ENCODE peak calls at places on chromosomes 12 and 14, in seven cellular contexts. One of them, this sample, is unnamed.
A peak's percentile ranks its signal among the peaks of the same experiment; 100 is the strongest.

GRCh38 chr12:124032265-124032886 is 59.4 kb downstream of the ZNF664 start:
- DNase-seq in heart left ventricle: peak; percentile 38
- DNase-seq in EH: peak; percentile 79
- DNase-seq in activated CD8-positive, alpha-beta memory T cell treated with anti-CD3 and anti-CD28 coated beads, Interleukin-2, amount 50 U/mL, for 4 hours: no peak
- DNase-seq in left cardiac atrium: no peak
- DNase-seq in stimulated activated CD4-positive, alpha-beta T cell treated with anti-CD3 and anti-CD28 coated beads, Interleukin-4, amount 100 ng/mL, for 1 hour: no peak
- DNase-seq in HFF-Myc: peak; percentile 47
- DNase-seq in this sample: peak; percentile 33

GRCh38 chr14:52023518-52023917 is 34.2 kb downstream of the RTRAF start:
- DNase-seq in left cardiac atrium: no peak
- DNase-seq in EH: peak; percentile 85
- DNase-seq in stimulated activated CD4-positive, alpha-beta T cell treated with anti-CD3 and anti-CD28 coated beads, Interleukin-4, amount 100 ng/mL, for 1 hour: no peak
- DNase-seq in activated CD8-positive, alpha-beta memory T cell treated with anti-CD3 and anti-CD28 coated beads, Interleukin-2, amount 50 U/mL, for 4 hours: no peak
- DNase-seq in heart left ventricle: peak; percentile 61
- DNase-seq in HFF-Myc: peak; percentile 76
- DNase-seq in this sample: peak; percentile 6

GRCh38 chr14:59306775-59307174 is 118.3 kb downstream of the DAAM1 start:
- DNase-seq in heart left ventricle: no peak
- DNase-seq in activated CD8-positive, alpha-beta memory T cell treated with anti-CD3 and anti-CD28 coated beads, Interleukin-2, amount 50 U/mL, for 4 hours: no peak
- DNase-seq in left cardiac atrium: no peak
- DNase-seq in EH: peak; percentile 54
- DNase-seq in HFF-Myc: no peak
- DNase-seq in stimulated activated CD4-positive, alpha-beta T cell treated with anti-CD3 and anti-CD28 coated beads, Interleukin-4, amount 100 ng/mL, for 1 hour: no peak
- DNase-seq in this sample: no peak

GRCh38 chr12:103627189-103627855 is 40.2 kb downstream of the STAB2 start:
- DNase-seq in heart left ventricle: peak; percentile 68
- DNase-seq in stimulated activated CD4-positive, alpha-beta T cell treated with anti-CD3 and anti-CD28 coated beads, Interleukin-4, amount 100 ng/mL, for 1 hour: no peak
- DNase-seq in activated CD8-positive, alpha-beta memory T cell treated with anti-CD3 and anti-CD28 coated beads, Interleukin-2, amount 50 U/mL, for 4 hours: no peak
- DNase-seq in EH: no peak
- DNase-seq in HFF-Myc: no peak
- DNase-seq in left cardiac atrium: peak; percentile 67
- DNase-seq in this sample: no peak

GRCh38 chr12:23066095-23066494 is 441.1 kb downstream of the ETNK1 start:
- DNase-seq in HFF-Myc: no peak
- DNase-seq in left cardiac atrium: no peak
- DNase-seq in stimulated activated CD4-positive, alpha-beta T cell treated with anti-CD3 and anti-CD28 coated beads, Interleukin-4, amount 100 ng/mL, for 1 hour: no peak
- DNase-seq in heart left ventricle: no peak
- DNase-seq in activated CD8-positive, alpha-beta memory T cell treated with anti-CD3 and anti-CD28 coated beads, Interleukin-2, amount 50 U/mL, for 4 hours: no peak
- DNase-seq in EH: no peak
- DNase-seq in this sample: no peak

GRCh38 chr14:69956970-69957369 is 77.8 kb downstream of the SMOC1 start:
- DNase-seq in heart left ventricle: no peak
- DNase-seq in stimulated activated CD4-positive, alpha-beta T cell treated with anti-CD3 and anti-CD28 coated beads, Interleukin-4, amount 100 ng/mL, for 1 hour: no peak
- DNase-seq in activated CD8-positive, alpha-beta memory T cell treated with anti-CD3 and anti-CD28 coated beads, Interleukin-2, amount 50 U/mL, for 4 hours: no peak
- DNase-seq in left cardiac atrium: no peak
- DNase-seq in EH: no peak
- DNase-seq in HFF-Myc: no peak
- DNase-seq in this sample: no peak

GRCh38 chr14:88590173-88590572 is 27.3 kb downstream of the ZC3H14 start:
- DNase-seq in activated CD8-positive, alpha-beta memory T cell treated with anti-CD3 and anti-CD28 coated beads, Interleukin-2, amount 50 U/mL, for 4 hours: no peak
- DNase-seq in stimulated activated CD4-positive, alpha-beta T cell treated with anti-CD3 and anti-CD28 coated beads, Interleukin-4, amount 100 ng/mL, for 1 hour: no peak
- DNase-seq in heart left ventricle: no peak
- DNase-seq in HFF-Myc: no peak
- DNase-seq in left cardiac atrium: no peak
- DNase-seq in EH: peak; percentile 52
- DNase-seq in this sample: no peak

GRCh38 chr12:115830633-115831032 is 446.9 kb downstream of the MED13L start:
- DNase-seq in HFF-Myc: no peak
- DNase-seq in stimulated activated CD4-positive, alpha-beta T cell treated with anti-CD3 and anti-CD28 coated beads, Interleukin-4, amount 100 ng/mL, for 1 hour: no peak
- DNase-seq in heart left ventricle: no peak
- DNase-seq in activated CD8-positive, alpha-beta memory T cell treated with anti-CD3 and anti-CD28 coated beads, Interleukin-2, amount 50 U/mL, for 4 hours: no peak
- DNase-seq in EH: no peak
- DNase-seq in left cardiac atrium: no peak
- DNase-seq in this sample: no peak

GRCh38 chr14:37580146-37580545 is 14.9 kb downstream of the FOXA1 start:
- DNase-seq in HFF-Myc: no peak
- DNase-seq in left cardiac atrium: no peak
- DNase-seq in activated CD8-positive, alpha-beta memory T cell treated with anti-CD3 and anti-CD28 coated beads, Interleukin-2, amount 50 U/mL, for 4 hours: no peak
- DNase-seq in stimulated activated CD4-positive, alpha-beta T cell treated with anti-CD3 and anti-CD28 coated beads, Interleukin-4, amount 100 ng/mL, for 1 hour: no peak
- DNase-seq in EH: no peak
- DNase-seq in heart left ventricle: no peak
- DNase-seq in this sample: no peak

GRCh38 chr12:15892645-15893259 is 10.6 kb downstream of the STRAP start:
- DNase-seq in heart left ventricle: no peak
- DNase-seq in HFF-Myc: no peak
- DNase-seq in activated CD8-positive, alpha-beta memory T cell treated with anti-CD3 and anti-CD28 coated beads, Interleukin-2, amount 50 U/mL, for 4 hours: no peak
- DNase-seq in stimulated activated CD4-positive, alpha-beta T cell treated with anti-CD3 and anti-CD28 coated beads, Interleukin-4, amount 100 ng/mL, for 1 hour: no peak
- DNase-seq in EH: no peak
- DNase-seq in left cardiac atrium: no peak
- DNase-seq in this sample: no peak

GRCh38 chr14:33131801-33132200 is 193.1 kb downstream of the NPAS3 start:
- DNase-seq in EH: no peak
- DNase-seq in left cardiac atrium: no peak
- DNase-seq in heart left ventricle: no peak
- DNase-seq in activated CD8-positive, alpha-beta memory T cell treated with anti-CD3 and anti-CD28 coated beads, Interleukin-2, amount 50 U/mL, for 4 hours: no peak
- DNase-seq in stimulated activated CD4-positive, alpha-beta T cell treated with anti-CD3 and anti-CD28 coated beads, Interleukin-4, amount 100 ng/mL, for 1 hour: no peak
- DNase-seq in HFF-Myc: no peak
- DNase-seq in this sample: no peak

GRCh38 chr12:93572712-93573551 is 457 bp downstream of the SOCS2 start:
- DNase-seq in heart left ventricle: peak; percentile 39
- DNase-seq in HFF-Myc: no peak
- DNase-seq in left cardiac atrium: peak; percentile 48
- DNase-seq in activated CD8-positive, alpha-beta memory T cell treated with anti-CD3 and anti-CD28 coated beads, Interleukin-2, amount 50 U/mL, for 4 hours: peak; percentile 40
- DNase-seq in EH: peak; percentile 45
- DNase-seq in stimulated activated CD4-positive, alpha-beta T cell treated with anti-CD3 and anti-CD28 coated beads, Interleukin-4, amount 100 ng/mL, for 1 hour: peak; percentile 16
- DNase-seq in this sample: no peak

GRCh38 chr12:60684988-60685655 is 1089.3 kb downstream of the SLC16A7 start:
- DNase-seq in activated CD8-positive, alpha-beta memory T cell treated with anti-CD3 and anti-CD28 coated beads, Interleukin-2, amount 50 U/mL, for 4 hours: no peak
- DNase-seq in heart left ventricle: no peak
- DNase-seq in stimulated activated CD4-positive, alpha-beta T cell treated with anti-CD3 and anti-CD28 coated beads, Interleukin-4, amount 100 ng/mL, for 1 hour: no peak
- DNase-seq in left cardiac atrium: no peak
- DNase-seq in HFF-Myc: no peak
- DNase-seq in EH: no peak
- DNase-seq in this sample: no peak

GRCh38 chr12:10167588-10167987 is 4.3 kb downstream of the OLR1 start:
- DNase-seq in heart left ventricle: no peak
- DNase-seq in activated CD8-positive, alpha-beta memory T cell treated with anti-CD3 and anti-CD28 coated beads, Interleukin-2, amount 50 U/mL, for 4 hours: no peak
- DNase-seq in EH: no peak
- DNase-seq in HFF-Myc: no peak
- DNase-seq in left cardiac atrium: no peak
- DNase-seq in stimulated activated CD4-positive, alpha-beta T cell treated with anti-CD3 and anti-CD28 coated beads, Interleukin-4, amount 100 ng/mL, for 1 hour: no peak
- DNase-seq in this sample: no peak

GRCh38 chr14:99312106-99312505 is 40.1 kb upstream of the BCL11B start:
- DNase-seq in activated CD8-positive, alpha-beta memory T cell treated with anti-CD3 and anti-CD28 coated beads, Interleukin-2, amount 50 U/mL, for 4 hours: no peak
- DNase-seq in stimulated activated CD4-positive, alpha-beta T cell treated with anti-CD3 and anti-CD28 coated beads, Interleukin-4, amount 100 ng/mL, for 1 hour: no peak
- DNase-seq in left cardiac atrium: no peak
- DNase-seq in HFF-Myc: no peak
- DNase-seq in heart left ventricle: no peak
- DNase-seq in EH: no peak
- DNase-seq in this sample: no peak

GRCh38 chr14:89221109-89221508 is 195.9 kb downstream of the FOXN3 start:
- DNase-seq in stimulated activated CD4-positive, alpha-beta T cell treated with anti-CD3 and anti-CD28 coated beads, Interleukin-4, amount 100 ng/mL, for 1 hour: no peak
- DNase-seq in activated CD8-positive, alpha-beta memory T cell treated with anti-CD3 and anti-CD28 coated beads, Interleukin-2, amount 50 U/mL, for 4 hours: no peak
- DNase-seq in EH: peak; percentile 77
- DNase-seq in HFF-Myc: peak; percentile 22
- DNase-seq in heart left ventricle: no peak
- DNase-seq in left cardiac atrium: no peak
- DNase-seq in this sample: no peak

GRCh38 chr14:65107200-65107599 is 4.9 kb upstream of the MAX start:
- DNase-seq in HFF-Myc: no peak
- DNase-seq in left cardiac atrium: no peak
- DNase-seq in stimulated activated CD4-positive, alpha-beta T cell treated with anti-CD3 and anti-CD28 coated beads, Interleukin-4, amount 100 ng/mL, for 1 hour: no peak
- DNase-seq in activated CD8-positive, alpha-beta memory T cell treated with anti-CD3 and anti-CD28 coated beads, Interleukin-2, amount 50 U/mL, for 4 hours: no peak
- DNase-seq in heart left ventricle: no peak
- DNase-seq in EH: no peak
- DNase-seq in this sample: no peak

GRCh38 chr12:112705037-112705632 is 86.4 kb upstream of the RPH3A start:
- DNase-seq in activated CD8-positive, alpha-beta memory T cell treated with anti-CD3 and anti-CD28 coated beads, Interleukin-2, amount 50 U/mL, for 4 hours: no peak
- DNase-seq in heart left ventricle: no peak
- DNase-seq in HFF-Myc: no peak
- DNase-seq in stimulated activated CD4-positive, alpha-beta T cell treated with anti-CD3 and anti-CD28 coated beads, Interleukin-4, amount 100 ng/mL, for 1 hour: no peak
- DNase-seq in left cardiac atrium: no peak
- DNase-seq in EH: no peak
- DNase-seq in this sample: no peak

GRCh38 chr12:80107221-80107620 is 7.9 kb downstream of the OTOGL start:
- DNase-seq in heart left ventricle: no peak
- DNase-seq in stimulated activated CD4-positive, alpha-beta T cell treated with anti-CD3 and anti-CD28 coated beads, Interleukin-4, amount 100 ng/mL, for 1 hour: no peak
- DNase-seq in activated CD8-positive, alpha-beta memory T cell treated with anti-CD3 and anti-CD28 coated beads, Interleukin-2, amount 50 U/mL, for 4 hours: no peak
- DNase-seq in left cardiac atrium: no peak
- DNase-seq in EH: peak; percentile 74
- DNase-seq in HFF-Myc: no peak
- DNase-seq in this sample: no peak

GRCh38 chr12:21456291-21456780 is 18.9 kb downstream of the PYROXD1 start:
- DNase-seq in EH: peak; percentile 46
- DNase-seq in left cardiac atrium: no peak
- DNase-seq in activated CD8-positive, alpha-beta memory T cell treated with anti-CD3 and anti-CD28 coated beads, Interleukin-2, amount 50 U/mL, for 4 hours: peak; percentile 29
- DNase-seq in stimulated activated CD4-positive, alpha-beta T cell treated with anti-CD3 and anti-CD28 coated beads, Interleukin-4, amount 100 ng/mL, for 1 hour: peak; percentile 6
- DNase-seq in HFF-Myc: no peak
- DNase-seq in heart left ventricle: no peak
- DNase-seq in this sample: no peak

GRCh38 chr12:40469736-40470135 is 222.5 kb upstream of the CNTN1 start:
- DNase-seq in heart left ventricle: no peak
- DNase-seq in left cardiac atrium: no peak
- DNase-seq in stimulated activated CD4-positive, alpha-beta T cell treated with anti-CD3 and anti-CD28 coated beads, Interleukin-4, amount 100 ng/mL, for 1 hour: no peak
- DNase-seq in EH: no peak
- DNase-seq in HFF-Myc: no peak
- DNase-seq in activated CD8-positive, alpha-beta memory T cell treated with anti-CD3 and anti-CD28 coated beads, Interleukin-2, amount 50 U/mL, for 4 hours: no peak
- DNase-seq in this sample: no peak

GRCh38 chr12:50151047-50151687 is 16.0 kb downstream of the CERS5 start:
- DNase-seq in activated CD8-positive, alpha-beta memory T cell treated with anti-CD3 and anti-CD28 coated beads, Interleukin-2, amount 50 U/mL, for 4 hours: no peak
- DNase-seq in stimulated activated CD4-positive, alpha-beta T cell treated with anti-CD3 and anti-CD28 coated beads, Interleukin-4, amount 100 ng/mL, for 1 hour: no peak
- DNase-seq in EH: peak; percentile 32
- DNase-seq in HFF-Myc: no peak
- DNase-seq in heart left ventricle: no peak
- DNase-seq in left cardiac atrium: no peak
- DNase-seq in this sample: no peak

GRCh38 chr12:56119361-56119796 is 1.3 kb downstream of the ZC3H10 start:
- DNase-seq in stimulated activated CD4-positive, alpha-beta T cell treated with anti-CD3 and anti-CD28 coated beads, Interleukin-4, amount 100 ng/mL, for 1 hour: peak; percentile 54
- DNase-seq in EH: peak; percentile 97
- DNase-seq in activated CD8-positive, alpha-beta memory T cell treated with anti-CD3 and anti-CD28 coated beads, Interleukin-2, amount 50 U/mL, for 4 hours: peak; percentile 61
- DNase-seq in HFF-Myc: peak; percentile 92
- DNase-seq in left cardiac atrium: peak; percentile 81
- DNase-seq in heart left ventricle: peak; percentile 82
- DNase-seq in this sample: peak; percentile 84

GRCh38 chr12:127888948-127889347 is 378.0 kb upstream of the TMEM132C start:
- DNase-seq in stimulated activated CD4-positive, alpha-beta T cell treated with anti-CD3 and anti-CD28 coated beads, Interleukin-4, amount 100 ng/mL, for 1 hour: no peak
- DNase-seq in EH: peak; percentile 75
- DNase-seq in activated CD8-positive, alpha-beta memory T cell treated with anti-CD3 and anti-CD28 coated beads, Interleukin-2, amount 50 U/mL, for 4 hours: no peak
- DNase-seq in heart left ventricle: no peak
- DNase-seq in HFF-Myc: no peak
- DNase-seq in left cardiac atrium: no peak
- DNase-seq in this sample: no peak

GRCh38 chr12:28870839-28871440 is 278.1 kb upstream of the FAR2 start:
- DNase-seq in left cardiac atrium: no peak
- DNase-seq in stimulated activated CD4-positive, alpha-beta T cell treated with anti-CD3 and anti-CD28 coated beads, Interleukin-4, amount 100 ng/mL, for 1 hour: no peak
- DNase-seq in EH: no peak
- DNase-seq in heart left ventricle: no peak
- DNase-seq in HFF-Myc: no peak
- DNase-seq in activated CD8-positive, alpha-beta memory T cell treated with anti-CD3 and anti-CD28 coated beads, Interleukin-2, amount 50 U/mL, for 4 hours: no peak
- DNase-seq in this sample: no peak

GRCh38 chr14:61483477-61483876 is 162.1 kb downstream of the PRKCH start:
- DNase-seq in stimulated activated CD4-positive, alpha-beta T cell treated with anti-CD3 and anti-CD28 coated beads, Interleukin-4, amount 100 ng/mL, for 1 hour: no peak
- DNase-seq in left cardiac atrium: no peak
- DNase-seq in EH: no peak
- DNase-seq in activated CD8-positive, alpha-beta memory T cell treated with anti-CD3 and anti-CD28 coated beads, Interleukin-2, amount 50 U/mL, for 4 hours: no peak
- DNase-seq in heart left ventricle: no peak
- DNase-seq in HFF-Myc: no peak
- DNase-seq in this sample: no peak

GRCh38 chr12:52976574-52977071 is 27.7 kb downstream of the KRT18 start:
- DNase-seq in left cardiac atrium: no peak
- DNase-seq in HFF-Myc: no peak
- DNase-seq in activated CD8-positive, alpha-beta memory T cell treated with anti-CD3 and anti-CD28 coated beads, Interleukin-2, amount 50 U/mL, for 4 hours: no peak
- DNase-seq in heart left ventricle: no peak
- DNase-seq in stimulated activated CD4-positive, alpha-beta T cell treated with anti-CD3 and anti-CD28 coated beads, Interleukin-4, amount 100 ng/mL, for 1 hour: no peak
- DNase-seq in EH: peak; percentile 99
- DNase-seq in this sample: no peak

GRCh38 chr14:58662028-58662427 is 24.3 kb downstream of the DACT1 start:
- DNase-seq in EH: no peak
- DNase-seq in heart left ventricle: no peak
- DNase-seq in HFF-Myc: no peak
- DNase-seq in left cardiac atrium: no peak
- DNase-seq in stimulated activated CD4-positive, alpha-beta T cell treated with anti-CD3 and anti-CD28 coated beads, Interleukin-4, amount 100 ng/mL, for 1 hour: no peak
- DNase-seq in activated CD8-positive, alpha-beta memory T cell treated with anti-CD3 and anti-CD28 coated beads, Interleukin-2, amount 50 U/mL, for 4 hours: no peak
- DNase-seq in this sample: no peak

GRCh38 chr12:124484526-124484953 is 82.9 kb downstream of the NCOR2 start:
- DNase-seq in heart left ventricle: no peak
- DNase-seq in stimulated activated CD4-positive, alpha-beta T cell treated with anti-CD3 and anti-CD28 coated beads, Interleukin-4, amount 100 ng/mL, for 1 hour: no peak
- DNase-seq in left cardiac atrium: no peak
- DNase-seq in activated CD8-positive, alpha-beta memory T cell treated with anti-CD3 and anti-CD28 coated beads, Interleukin-2, amount 50 U/mL, for 4 hours: no peak
- DNase-seq in EH: no peak
- DNase-seq in HFF-Myc: no peak
- DNase-seq in this sample: no peak

GRCh38 chr14:91998667-91999570 is 40.9 kb downstream of the TRIP11 start:
- DNase-seq in activated CD8-positive, alpha-beta memory T cell treated with anti-CD3 and anti-CD28 coated beads, Interleukin-2, amount 50 U/mL, for 4 hours: no peak
- DNase-seq in EH: no peak
- DNase-seq in heart left ventricle: no peak
- DNase-seq in HFF-Myc: no peak
- DNase-seq in left cardiac atrium: no peak
- DNase-seq in stimulated activated CD4-positive, alpha-beta T cell treated with anti-CD3 and anti-CD28 coated beads, Interleukin-4, amount 100 ng/mL, for 1 hour: no peak
- DNase-seq in this sample: no peak

GRCh38 chr12:28114488-28114887 is 75.8 kb upstream of the CCDC91 start:
- DNase-seq in stimulated activated CD4-positive, alpha-beta T cell treated with anti-CD3 and anti-CD28 coated beads, Interleukin-4, amount 100 ng/mL, for 1 hour: no peak
- DNase-seq in HFF-Myc: no peak
- DNase-seq in EH: peak; percentile 52
- DNase-seq in heart left ventricle: no peak
- DNase-seq in activated CD8-positive, alpha-beta memory T cell treated with anti-CD3 and anti-CD28 coated beads, Interleukin-2, amount 50 U/mL, for 4 hours: no peak
- DNase-seq in left cardiac atrium: no peak
- DNase-seq in this sample: no peak

GRCh38 chr14:95274283-95274682 is 45.4 kb downstream of the CLMN start:
- DNase-seq in heart left ventricle: no peak
- DNase-seq in left cardiac atrium: no peak
- DNase-seq in HFF-Myc: no peak
- DNase-seq in EH: no peak
- DNase-seq in activated CD8-positive, alpha-beta memory T cell treated with anti-CD3 and anti-CD28 coated beads, Interleukin-2, amount 50 U/mL, for 4 hours: no peak
- DNase-seq in stimulated activated CD4-positive, alpha-beta T cell treated with anti-CD3 and anti-CD28 coated beads, Interleukin-4, amount 100 ng/mL, for 1 hour: no peak
- DNase-seq in this sample: no peak

GRCh38 chr12:127008758-127009403 is 1258.1 kb upstream of the TMEM132C start:
- DNase-seq in HFF-Myc: no peak
- DNase-seq in heart left ventricle: no peak
- DNase-seq in stimulated activated CD4-positive, alpha-beta T cell treated with anti-CD3 and anti-CD28 coated beads, Interleukin-4, amount 100 ng/mL, for 1 hour: no peak
- DNase-seq in activated CD8-positive, alpha-beta memory T cell treated with anti-CD3 and anti-CD28 coated beads, Interleukin-2, amount 50 U/mL, for 4 hours: no peak
- DNase-seq in left cardiac atrium: no peak
- DNase-seq in EH: no peak
- DNase-seq in this sample: no peak

GRCh38 chr12:52207895-52208294 is 16.1 kb upstream of the KRT80 start:
- DNase-seq in stimulated activated CD4-positive, alpha-beta T cell treated with anti-CD3 and anti-CD28 coated beads, Interleukin-4, amount 100 ng/mL, for 1 hour: no peak
- DNase-seq in activated CD8-positive, alpha-beta memory T cell treated with anti-CD3 and anti-CD28 coated beads, Interleukin-2, amount 50 U/mL, for 4 hours: no peak
- DNase-seq in EH: peak; percentile 54
- DNase-seq in left cardiac atrium: peak; percentile 61
- DNase-seq in heart left ventricle: peak; percentile 76
- DNase-seq in HFF-Myc: no peak
- DNase-seq in this sample: peak; percentile 68

GRCh38 chr14:90383731-90384542 is 12.9 kb upstream of the CALM1 start:
- DNase-seq in left cardiac atrium: peak; percentile 71
- DNase-seq in heart left ventricle: peak; percentile 66
- DNase-seq in HFF-Myc: no peak
- DNase-seq in stimulated activated CD4-positive, alpha-beta T cell treated with anti-CD3 and anti-CD28 coated beads, Interleukin-4, amount 100 ng/mL, for 1 hour: peak; percentile 38
- DNase-seq in EH: peak; percentile 57
- DNase-seq in activated CD8-positive, alpha-beta memory T cell treated with anti-CD3 and anti-CD28 coated beads, Interleukin-2, amount 50 U/mL, for 4 hours: peak; percentile 46
- DNase-seq in this sample: peak; percentile 80

GRCh38 chr14:94394594-94395305 is 6.3 kb upstream of the SERPINA1 start:
- DNase-seq in stimulated activated CD4-positive, alpha-beta T cell treated with anti-CD3 and anti-CD28 coated beads, Interleukin-4, amount 100 ng/mL, for 1 hour: no peak
- DNase-seq in EH: peak; percentile 49
- DNase-seq in HFF-Myc: no peak
- DNase-seq in left cardiac atrium: peak; percentile 63
- DNase-seq in activated CD8-positive, alpha-beta memory T cell treated with anti-CD3 and anti-CD28 coated beads, Interleukin-2, amount 50 U/mL, for 4 hours: no peak
- DNase-seq in heart left ventricle: peak; percentile 41
- DNase-seq in this sample: peak; percentile 32

GRCh38 chr12:14403711-14404164 is 38.3 kb downstream of the ATF7IP start:
- DNase-seq in HFF-Myc: peak; percentile 60
- DNase-seq in EH: peak; percentile 89
- DNase-seq in stimulated activated CD4-positive, alpha-beta T cell treated with anti-CD3 and anti-CD28 coated beads, Interleukin-4, amount 100 ng/mL, for 1 hour: no peak
- DNase-seq in heart left ventricle: peak; percentile 53
- DNase-seq in activated CD8-positive, alpha-beta memory T cell treated with anti-CD3 and anti-CD28 coated beads, Interleukin-2, amount 50 U/mL, for 4 hours: no peak
- DNase-seq in left cardiac atrium: no peak
- DNase-seq in this sample: no peak

GRCh38 chr14:81330619-81331122 is 69.5 kb downstream of the STON2 start:
- DNase-seq in heart left ventricle: no peak
- DNase-seq in left cardiac atrium: no peak
- DNase-seq in EH: no peak
- DNase-seq in stimulated activated CD4-positive, alpha-beta T cell treated with anti-CD3 and anti-CD28 coated beads, Interleukin-4, amount 100 ng/mL, for 1 hour: no peak
- DNase-seq in HFF-Myc: no peak
- DNase-seq in activated CD8-positive, alpha-beta memory T cell treated with anti-CD3 and anti-CD28 coated beads, Interleukin-2, amount 50 U/mL, for 4 hours: no peak
- DNase-seq in this sample: no peak

This sample was measured in gastrocnemius medialis.